ENCODE peak calls at places on chromosome 6, in nine cellular contexts. I is transverse colon; V is left ventricle myocardium inferior; T is lower lobe of right lung; F is endodermal cell; O is A549; X is CD8-positive, alpha-beta memory T cell; D is GM23248; J is PC-9. R is an unnamed sample. For H3K4me1, the result is how much of the 10 kb centered on the place peaks cover.

GRCh38 chr6:168596316-168596715 is 155.3 kb downstream of the SMOC2 start:
- DNase-seq in I (no peak), V (no peak), T (no peak), F (no peak), O (no peak), X (no peak), D (no peak), J (no peak), R (no peak)

GRCh38 chr6:36682328-36683144 is 4.0 kb downstream of the CDKN1A start:
- DNase-seq in I (peak), V (peak), T (peak), F (no peak), O (no peak), X (peak), D (peak), J (peak), R (no peak)

GRCh38 chr6:25623874-25624273 is 28.1 kb upstream of the SCGN start:
- DNase-seq in I (no peak), V (no peak), T (no peak), F (no peak), O (no peak), X (no peak), D (no peak), J (no peak), R (no peak)

GRCh38 chr6:17494177-17494576 is 100.8 kb downstream of the CAP2 start:
- DNase-seq in I (no peak), V (no peak), T (no peak), F (no peak), O (no peak), X (no peak), D (no peak), J (no peak), R (no peak)

GRCh38 chr6:104566411-104566810 is 293.3 kb downstream of the HACE1 start:
- DNase-seq in I (no peak), V (no peak), T (no peak), F (no peak), O (no peak), X (no peak), D (peak), J (no peak), R (no peak)

GRCh38 chr6:21395121-21395520 is 198.4 kb upstream of the SOX4 start:
- DNase-seq in I (no peak), V (no peak), T (no peak), F (no peak), O (no peak), X (no peak), D (no peak), J (peak), R (no peak)

GRCh38 chr6:116491610-116492330 is 19.7 kb upstream of the CALHM5 start:
- DNase-seq in I (no peak), V (no peak), T (no peak), F (no peak), O (no peak), X (no peak), D (no peak), J (no peak), R (no peak)

GRCh38 chr6:75044846-75045245 is 161.0 kb downstream of the COL12A1 start:
- DNase-seq in I (no peak), V (no peak), T (no peak), F (no peak), O (no peak), X (no peak), D (no peak), J (no peak), R (no peak)

GRCh38 chr6:31007694-31008093 is 2.6 kb upstream of the MUC22 start:
- DNase-seq in I (no peak), V (no peak), T (no peak), F (no peak), O (peak), X (no peak), D (peak), J (peak), R (no peak)

DNA sequence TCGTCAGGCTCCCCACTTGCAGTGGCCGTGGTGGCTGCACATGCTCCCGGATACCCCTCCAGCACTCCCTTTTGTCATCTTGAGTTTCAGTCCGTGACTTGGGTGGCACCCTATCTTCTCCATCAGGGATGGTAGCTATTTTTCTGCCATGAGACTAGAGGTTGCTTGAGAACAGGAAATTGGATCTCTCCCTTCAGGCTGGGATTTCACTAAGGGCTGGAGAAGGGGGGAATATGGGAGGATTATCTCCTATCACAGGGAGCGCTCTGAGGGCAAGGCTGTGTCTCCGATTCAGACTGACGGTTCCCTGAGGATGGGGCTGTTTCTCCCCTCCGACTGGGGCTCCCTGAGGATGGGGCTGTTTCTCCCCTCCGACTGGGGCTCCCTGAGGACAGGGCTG is 123.1 kb downstream of the MRPL14 start:
- DNase-seq in I (no peak), V (no peak), T (no peak), F (peak), O (no peak), X (no peak), D (no peak), J (no peak), R (no peak)
- H3K4me1 ChIP-seq in I (under half), V (half or more), T (under half), F (under half), O (half or more), X (under half), D (under half), J (half or more), R (under half)

DNA sequence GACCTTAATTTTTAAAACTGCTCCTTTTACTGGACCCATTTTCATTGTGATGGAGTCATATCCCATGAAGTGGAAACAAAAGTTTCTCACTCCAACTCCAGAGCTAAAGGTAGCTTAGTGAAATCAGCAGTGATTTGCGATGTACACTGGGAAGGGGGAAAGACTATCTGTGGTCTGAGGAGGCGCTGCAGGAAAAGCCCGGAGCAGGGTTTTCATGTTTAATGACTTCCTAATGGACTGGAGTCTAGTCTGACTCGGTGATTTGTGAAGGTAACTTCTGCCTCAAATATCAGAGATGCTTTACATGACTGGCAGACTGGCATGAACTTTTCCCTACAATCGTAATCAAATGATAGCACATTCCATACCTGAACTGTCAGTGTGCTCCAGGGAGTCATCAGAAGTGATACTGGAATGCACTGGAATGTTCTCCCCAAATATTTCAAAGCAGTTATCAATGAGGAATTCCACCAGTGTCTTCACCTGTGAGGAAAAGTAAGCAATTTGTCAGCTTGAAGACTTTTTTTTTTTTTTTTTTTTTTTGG is 7.0 kb downstream of the TAGAP start:
- DNase-seq in I (no peak), V (no peak), T (no peak), F (no peak), O (no peak), X (no peak), D (no peak), J (peak), R (no peak)
- H3K4me1 ChIP-seq in I (under half), V (under half), T (under half), F (under half), O (under half), X (half or more), D (under half), J (under half), R (under half)

GRCh38 chr6:52304917-52305316 is 20.4 kb upstream of the MCM3 start:
- DNase-seq in I (no peak), V (no peak), T (no peak), F (no peak), O (no peak), X (no peak), D (peak), J (no peak), R (no peak)
- H3K4me1 ChIP-seq in I (under half), V (under half), T (under half), F (under half), O (under half), X (half or more), D (under half), J (under half), R (under half)

GRCh38 chr6:111850288-111850937 is 22.8 kb downstream of the FYN start:
- DNase-seq in I (no peak), V (peak), T (no peak), F (no peak), O (no peak), X (peak), D (no peak), J (no peak), R (no peak)

GRCh38 chr6:111855775-111856174 is 17.5 kb downstream of the FYN start:
- DNase-seq in I (no peak), V (no peak), T (no peak), F (no peak), O (no peak), X (no peak), D (no peak), J (no peak), R (no peak)

GRCh38 chr6:111854683-111855082 is 18.6 kb downstream of the FYN start:
- DNase-seq in I (no peak), V (no peak), T (no peak), F (no peak), O (no peak), X (no peak), D (peak), J (no peak), R (no peak)

GRCh38 chr6:111849298-111849697 is 24.0 kb downstream of the FYN start:
- DNase-seq in I (no peak), V (no peak), T (no peak), F (no peak), O (no peak), X (no peak), D (no peak), J (no peak), R (no peak)

GRCh38 chr6:111852704-111853103 is 20.5 kb downstream of the FYN start:
- DNase-seq in I (no peak), V (no peak), T (no peak), F (no peak), O (no peak), X (peak), D (peak), J (no peak), R (no peak)
- H3K4me1 ChIP-seq in I (under half), V (half or more), T (under half), F (under half), O (under half), X (half or more), D (under half), J (under half), R (half or more)

DNA sequence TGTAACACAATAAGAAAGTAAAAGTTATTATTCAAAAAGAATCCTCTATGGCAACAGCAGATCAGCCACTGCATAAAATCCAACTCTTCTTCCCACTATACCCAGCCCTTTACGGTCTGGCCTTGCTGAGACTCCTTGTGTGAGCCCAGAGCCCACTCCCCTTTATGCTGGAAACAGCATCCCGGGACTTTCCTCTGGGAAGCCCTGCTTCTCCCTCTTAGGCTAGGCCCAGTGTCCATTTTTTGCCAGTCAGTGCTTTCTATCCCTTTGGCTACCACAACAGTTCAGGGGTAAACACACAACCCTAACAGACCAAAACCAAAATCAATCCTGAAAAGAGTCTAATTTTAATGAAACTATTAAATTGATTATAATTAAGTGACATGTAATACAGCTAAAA is 20.6 kb downstream of the FKBP5 start:
- DNase-seq in I (no peak), V (no peak), T (no peak), F (no peak), O (no peak), X (no peak), D (no peak), J (no peak), R (no peak)
- H3K4me1 ChIP-seq in I (half or more), V (half or more), T (half or more), F (under half), O (under half), X (half or more), D (under half), J (under half), R (half or more)

GRCh38 chr6:9927271-9927670 is 487.6 kb downstream of the TFAP2A start:
- DNase-seq in I (no peak), V (no peak), T (no peak), F (no peak), O (no peak), X (no peak), D (peak), J (no peak), R (no peak)
- H3K4me1 ChIP-seq in I (under half), V (under half), T (under half), F (under half), O (under half), X (under half), D (under half), J (under half), R (under half)

GRCh38 chr6:105784179-105784578 is 302.0 kb upstream of the PRDM1 start:
- DNase-seq in I (no peak), V (no peak), T (no peak), F (no peak), O (no peak), X (no peak), D (peak), J (no peak), R (no peak)
- H3K4me1 ChIP-seq in I (under half), V (under half), T (under half), F (under half), O (under half), X (under half), D (under half), J (under half), R (under half)

GRCh38 chr6:138538390-138539031 is 39.2 kb upstream of the NHSL1 start:
- DNase-seq in I (no peak), V (peak), T (no peak), F (no peak), O (no peak), X (no peak), D (peak), J (peak), R (no peak)
- H3K4me1 ChIP-seq in I (under half), V (half or more), T (under half), F (under half), O (under half), X (under half), D (half or more), J (under half), R (under half)

DNA sequence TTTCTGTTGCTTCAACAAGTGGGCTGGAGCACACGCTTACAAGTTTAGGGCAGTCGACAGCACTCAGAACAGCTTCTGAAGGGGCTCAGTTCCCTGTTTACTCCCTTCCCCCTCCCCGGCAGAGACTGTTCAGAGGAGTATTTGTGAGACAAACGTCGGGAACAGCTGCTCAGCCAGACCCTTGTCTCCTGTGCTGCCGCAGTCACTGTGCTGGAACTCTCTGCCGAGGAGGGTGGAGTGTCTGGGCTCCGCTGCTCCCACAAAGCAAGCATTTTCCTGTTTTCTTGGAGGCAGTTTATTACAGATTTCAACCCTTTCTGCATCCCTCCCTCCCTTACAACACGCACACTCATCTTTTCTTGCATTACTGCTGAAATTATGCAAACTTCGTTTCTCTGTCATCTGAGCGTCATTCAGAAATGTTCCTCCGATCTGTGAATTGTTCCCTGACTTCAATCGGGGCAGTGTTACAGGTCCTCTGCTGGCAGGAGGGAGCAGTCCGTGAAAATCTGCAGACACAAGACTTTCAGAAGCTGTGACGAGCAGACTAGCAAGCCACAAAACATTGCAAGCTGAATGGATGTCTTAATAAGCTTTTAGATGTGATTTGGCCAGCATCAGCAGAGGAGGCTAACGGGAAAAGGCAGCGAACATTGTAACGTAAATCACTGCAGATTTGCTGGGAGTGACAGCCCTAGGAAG is 76.3 kb downstream of the LYRM2 start:
- DNase-seq in I (no peak), V (no peak), T (no peak), F (no peak), O (no peak), X (no peak), D (peak), J (no peak), R (no peak)
- H3K4me1 ChIP-seq in I (under half), V (under half), T (under half), F (under half), O (under half), X (under half), D (under half), J (under half), R (under half)

GRCh38 chr6:35055906-35056305 is 85.2 kb downstream of the TCP11 start:
- DNase-seq in I (no peak), V (no peak), T (no peak), F (no peak), O (no peak), X (no peak), D (peak), J (no peak), R (no peak)
- H3K4me1 ChIP-seq in I (under half), V (half or more), T (under half), F (under half), O (under half), X (under half), D (under half), J (under half), R (half or more)

R was measured in esophagus squamous epithelium.